ENCODE peak calls at places on chromosomes 4 and X, in four cellular contexts. Y is foreskin fibroblast; I is activated naive CD4-positive, alpha-beta T cell; N is AG09309. G is an unnamed sample.

GRCh38 chr4:148443550-148444295 is 1.5 kb upstream of the NR3C2 start:
- DNase-seq in N (no peak), Y (peak; percentile 3), I (peak; percentile 20), G (no peak)

GRCh38 chrX:30150196-30150895 is 65.0 kb upstream of the MAGEB2 start:
- DNase-seq in N (no peak), Y (no peak), I (no peak), G (no peak)

GRCh38 chr4:100340534-100341364 is 150.5 kb upstream of the DDIT4L start:
- DNase-seq in N (peak; percentile 33), I (no peak), Y (peak; percentile 63), G (no peak)

GRCh38 chr4:15131551-15131950 is 129.3 kb downstream of the CPEB2 start:
- DNase-seq in Y (no peak), I (no peak), N (no peak), G (no peak)

GRCh38 chr4:10396181-10396580 is 61.0 kb downstream of the ZNF518B start:
- DNase-seq in N (no peak), I (no peak), Y (no peak), G (no peak)

GRCh38 chr4:130576218-130576617 is 1480.3 kb downstream of the C4orf33 start:
- DNase-seq in I (no peak), Y (no peak), N (no peak), G (no peak)

GRCh38 chr4:183332447-183332846 is 10.2 kb upstream of the CLDN24 start:
- DNase-seq in N (no peak), Y (no peak), I (no peak), G (no peak)

GRCh38 chr4:7050481-7051143 is 7.4 kb downstream of the TADA2B start:
- DNase-seq in Y (no peak), N (no peak), I (no peak), G (no peak)

GRCh38 chr4:36394352-36394903 is 113.0 kb downstream of the DTHD1 start:
- DNase-seq in Y (no peak), N (no peak), I (no peak), G (no peak)

GRCh38 chr4:108950158-108950915 is 187.5 kb upstream of the ETNPPL start:
- DNase-seq in I (no peak), N (no peak), Y (peak; percentile 5), G (no peak)

GRCh38 chr4:95000076-95000648 is 242.4 kb downstream of the BMPR1B start:
- DNase-seq in I (no peak), Y (no peak), N (no peak), G (no peak)

GRCh38 chr4:5755679-5756078 is 44.7 kb downstream of the EVC start:
- DNase-seq in Y (no peak), N (no peak), I (no peak), G (no peak)

GRCh38 chrX:130699618-130700017 is 203.4 kb downstream of the ENOX2 start:
- DNase-seq in I (no peak), N (no peak), Y (no peak), G (no peak)

GRCh38 chrX:130874751-130875150 is 28.3 kb downstream of the ENOX2 start:
- DNase-seq in N (no peak), Y (peak; percentile 53), I (no peak), G (no peak)

GRCh38 chr4:122831515-122832196 is 5.0 kb downstream of the FGF2 start:
- DNase-seq in N (no peak), I (no peak), Y (peak; percentile 62), G (no peak)

GRCh38 chr4:17010426-17011087 is 112.1 kb upstream of the LDB2 start:
- DNase-seq in N (no peak), Y (no peak), I (no peak), G (no peak)